ENCODE peak calls at places on chromosome 12, in four cellular contexts. C is endothelial cell, B is astrocyte of the spinal cord, E is colonic mucosa. F is an unnamed sample.

GRCh38 chr12:104457746-104458644 is 1.2 kb downstream of the CHST11 start:
- DNase-seq in E (peak), B (no peak), C (peak), F (peak)

GRCh38 chr12:64840949-64841717 is 16.7 kb downstream of the TBC1D30 start:
- DNase-seq in E (peak), C (no peak), B (no peak), F (no peak)

GRCh38 chr12:117686911-117687377 is 281.8 kb downstream of the KSR2 start:
- DNase-seq in B (peak), E (peak), C (no peak), F (no peak)

GRCh38 chr12:132710422-132711168 is at the start of gene PGAM5:
- DNase-seq in E (peak), C (peak), B (peak), F (peak)

GRCh38 chr12:12533238-12533829 is 29.3 kb downstream of the DUSP16 start:
- DNase-seq in E (peak), B (peak), C (no peak), F (no peak)

GRCh38 chr12:62512901-62513300 is 46.3 kb downstream of the MON2 start:
- DNase-seq in B (no peak), E (no peak), C (no peak), F (no peak)

GRCh38 chr12:14076538-14076937 is 95.1 kb upstream of the GRIN2B start:
- DNase-seq in B (no peak), E (no peak), C (no peak), F (no peak)

GRCh38 chr12:129571901-129572494 is 331.8 kb downstream of the TMEM132D start:
- DNase-seq in B (no peak), C (no peak), E (no peak), F (no peak)

GRCh38 chr12:109056891-109057290 is 4.5 kb downstream of the USP30 start:
- DNase-seq in B (no peak), C (no peak), E (no peak), F (no peak)

GRCh38 chr12:80946591-80946990 is 8.9 kb upstream of the LIN7A start:
- DNase-seq in B (peak), C (no peak), E (no peak), F (no peak)
- TF ChIP-seq CTCF in B (peak), C (no peak), E (no peak), F (peak)

GRCh38 chr12:46266382-46266791 is 2.5 kb downstream of the SLC38A1 start:
- DNase-seq in C (no peak), B (peak), E (peak), F (no peak)
- TF ChIP-seq CTCF in C (no peak), B (no peak), E (no peak), F (peak)

DNA sequence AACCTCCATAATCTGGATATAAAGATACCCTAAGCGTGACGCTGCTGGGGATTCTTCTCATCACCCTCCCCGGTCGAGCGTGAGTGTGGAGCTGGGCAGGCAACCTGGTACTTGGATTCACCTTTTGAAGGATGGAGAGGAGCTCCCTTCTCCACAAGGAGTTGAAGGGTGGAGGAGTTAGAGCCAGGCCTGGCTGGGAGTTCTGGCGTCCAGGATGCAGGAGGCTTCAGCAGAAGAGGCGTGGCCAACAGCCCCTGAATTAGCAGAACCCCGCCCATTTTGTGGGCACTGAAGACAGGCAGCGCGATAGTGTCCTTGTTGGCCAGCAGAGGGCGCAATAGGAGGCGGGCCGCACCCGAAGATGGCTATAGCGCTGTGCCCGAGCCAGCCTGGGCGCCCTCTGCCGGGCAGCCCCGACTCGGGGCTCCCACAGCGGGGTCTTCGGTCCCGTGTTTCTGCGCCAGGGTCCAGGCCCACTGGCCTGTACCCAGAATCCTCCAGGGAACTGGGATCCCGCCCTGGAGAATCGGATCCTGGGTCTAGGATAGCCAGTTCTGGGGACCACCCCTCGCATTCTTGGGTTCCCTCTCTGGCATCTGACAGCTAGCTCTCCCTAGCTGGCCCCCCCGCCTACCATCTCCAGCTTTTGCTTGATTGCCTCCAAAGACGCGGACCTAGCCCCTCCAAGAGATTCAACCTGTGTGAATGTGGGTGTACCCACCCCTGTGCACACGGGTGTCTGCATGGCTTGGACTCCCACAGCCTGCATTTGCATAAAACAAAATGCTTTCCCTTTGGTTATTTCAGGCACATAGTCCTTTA is 26.0 kb upstream of the SMUG1 start:
- DNase-seq in C (peak), B (peak), E (peak), F (peak)
- TF ChIP-seq CTCF in C (peak), B (peak), E (peak), F (peak)

DNA sequence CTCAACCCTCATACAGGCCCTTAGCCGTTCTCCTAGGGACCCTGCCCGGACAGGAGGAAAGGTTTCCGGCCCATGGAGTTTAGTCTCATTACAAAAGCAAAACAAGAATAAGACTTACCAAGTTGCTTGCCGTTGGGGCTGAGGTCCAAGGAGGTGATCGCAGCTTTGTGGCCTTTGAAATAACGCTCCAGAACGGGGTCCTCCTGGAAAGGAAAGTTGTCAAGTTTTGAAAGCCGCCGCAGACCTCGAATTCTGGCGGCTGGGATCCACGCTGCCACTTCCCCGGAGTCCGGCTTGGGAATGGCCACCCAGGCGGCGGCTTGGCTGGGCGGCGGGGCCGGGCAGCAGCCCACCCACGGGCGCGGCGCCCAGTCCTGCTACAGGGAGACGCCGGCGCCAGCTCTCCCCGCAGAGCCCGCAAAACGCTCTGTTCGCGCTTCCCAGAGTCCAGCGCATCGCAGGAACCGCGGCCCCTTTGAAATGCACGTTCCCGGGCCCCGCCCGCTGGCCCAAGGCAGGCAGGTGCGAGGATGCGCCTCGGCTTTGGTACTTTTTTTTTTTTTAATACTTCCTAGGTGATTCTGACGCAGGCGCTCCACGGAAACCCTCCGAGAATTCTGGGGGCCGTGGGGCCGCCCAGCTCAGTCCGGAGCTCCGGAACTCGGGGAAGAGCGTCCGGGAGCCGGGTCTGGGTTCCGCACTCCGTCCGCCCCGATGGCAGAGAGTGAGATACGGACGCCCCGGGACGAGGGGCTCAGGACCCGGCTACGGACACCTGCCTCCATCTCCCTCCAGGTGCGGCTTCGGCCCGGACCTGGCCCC is 617 bp upstream of the GALNT4 start:
- DNase-seq in E (peak), C (peak), B (peak), F (peak)
- TF ChIP-seq CTCF in E (no peak), C (peak), B (no peak), F (peak)